ENCODE peak calls at places on chromosomes 11 and 22, in six cellular contexts. One of them, this sample, is unnamed.
A peak's percentile ranks its signal among the peaks of the same experiment; 100 is the strongest.

GRCh38 chr11:31921066-31921465 is 109.9 kb upstream of the PAX6 start:
- DNase-seq in ovary: no peak
- DNase-seq in PC-9: peak; percentile 55
- DNase-seq in sigmoid colon: no peak
- DNase-seq in psoas muscle: no peak
- DNase-seq in HCT116: no peak
- DNase-seq in this sample: no peak

GRCh38 chr11:12502950-12503579 is 125.7 kb downstream of the PARVA start:
- DNase-seq in ovary: no peak
- DNase-seq in PC-9: no peak
- DNase-seq in sigmoid colon: no peak
- DNase-seq in psoas muscle: no peak
- DNase-seq in HCT116: no peak
- DNase-seq in this sample: no peak

GRCh38 chr22:43500792-43501785 is 89.3 kb downstream of the MPPED1 start:
- DNase-seq in ovary: no peak
- DNase-seq in PC-9: no peak
- DNase-seq in sigmoid colon: no peak
- DNase-seq in psoas muscle: no peak
- DNase-seq in HCT116: no peak
- DNase-seq in this sample: no peak

GRCh38 chr11:44316388-44317240 is 6.7 kb upstream of the ALX4 start:
- DNase-seq in ovary: no peak
- DNase-seq in PC-9: no peak
- DNase-seq in sigmoid colon: no peak
- DNase-seq in psoas muscle: no peak
- DNase-seq in HCT116: no peak
- DNase-seq in this sample: no peak

GRCh38 chr22:26477341-26477731 is 6.2 kb downstream of the HPS4 start:
- DNase-seq in ovary: no peak
- DNase-seq in PC-9: no peak
- DNase-seq in sigmoid colon: no peak
- DNase-seq in psoas muscle: no peak
- DNase-seq in HCT116: no peak
- DNase-seq in this sample: no peak

GRCh38 chr22:47591709-47592108 is 829.3 kb downstream of the TBC1D22A start:
- DNase-seq in ovary: no peak
- DNase-seq in PC-9: no peak
- DNase-seq in sigmoid colon: peak; percentile 24
- DNase-seq in psoas muscle: peak; percentile 7
- DNase-seq in HCT116: no peak
- DNase-seq in this sample: no peak

GRCh38 chr11:19889531-19889930 is 176.9 kb downstream of the NAV2 start:
- DNase-seq in ovary: no peak
- DNase-seq in PC-9: no peak
- DNase-seq in sigmoid colon: no peak
- DNase-seq in psoas muscle: no peak
- DNase-seq in HCT116: no peak
- DNase-seq in this sample: no peak

GRCh38 chr11:65353900-65354264 is 669 bp upstream of the TIGD3 start:
- DNase-seq in ovary: peak; percentile 46
- DNase-seq in PC-9: no peak
- DNase-seq in sigmoid colon: no peak
- DNase-seq in psoas muscle: no peak
- DNase-seq in HCT116: no peak
- DNase-seq in this sample: no peak

GRCh38 chr11:119531623-119532022 is 108.7 kb upstream of the THY1 start:
- DNase-seq in ovary: no peak
- DNase-seq in PC-9: no peak
- DNase-seq in sigmoid colon: peak; percentile 34
- DNase-seq in psoas muscle: no peak
- DNase-seq in HCT116: no peak
- DNase-seq in this sample: no peak

GRCh38 chr22:49396817-49397216 is 430.9 kb downstream of the BRD1 start:
- DNase-seq in ovary: no peak
- DNase-seq in PC-9: no peak
- DNase-seq in sigmoid colon: no peak
- DNase-seq in psoas muscle: no peak
- DNase-seq in HCT116: no peak
- DNase-seq in this sample: no peak

GRCh38 chr11:2825261-2825885 is 60.2 kb downstream of the CDKN1C start:
- DNase-seq in ovary: peak; percentile 83
- DNase-seq in PC-9: peak; percentile 74
- DNase-seq in sigmoid colon: peak; percentile 97
- DNase-seq in psoas muscle: peak; percentile 93
- DNase-seq in HCT116: no peak
- DNase-seq in this sample: no peak

GRCh38 chr11:78419327-78419726 is 1.7 kb upstream of the GAB2 start:
- DNase-seq in ovary: peak; percentile 81
- DNase-seq in PC-9: peak; percentile 45
- DNase-seq in sigmoid colon: peak; percentile 86
- DNase-seq in psoas muscle: peak; percentile 63
- DNase-seq in HCT116: no peak
- DNase-seq in this sample: no peak

GRCh38 chr11:75775056-75775455 is 6.5 kb downstream of the DGAT2 start:
- DNase-seq in ovary: no peak
- DNase-seq in PC-9: no peak
- DNase-seq in sigmoid colon: peak; percentile 32
- DNase-seq in psoas muscle: no peak
- DNase-seq in HCT116: no peak
- DNase-seq in this sample: peak; percentile 1

GRCh38 chr11:64285885-64286800 is 495 bp downstream of the GPR137 start:
- DNase-seq in ovary: peak; percentile 42
- DNase-seq in PC-9: no peak
- DNase-seq in sigmoid colon: no peak
- DNase-seq in psoas muscle: peak; percentile 69
- DNase-seq in HCT116: no peak
- DNase-seq in this sample: no peak

GRCh38 chr11:128291043-128291442 is 296.3 kb downstream of the ETS1 start:
- DNase-seq in ovary: no peak
- DNase-seq in PC-9: no peak
- DNase-seq in sigmoid colon: no peak
- DNase-seq in psoas muscle: no peak
- DNase-seq in HCT116: no peak
- DNase-seq in this sample: no peak

GRCh38 chr11:24198458-24198857 is 298.4 kb upstream of the LUZP2 start:
- DNase-seq in ovary: no peak
- DNase-seq in PC-9: no peak
- DNase-seq in sigmoid colon: no peak
- DNase-seq in psoas muscle: no peak
- DNase-seq in HCT116: no peak
- DNase-seq in this sample: no peak

GRCh38 chr11:13984616-13985474 is 22.3 kb downstream of the SPON1 start:
- DNase-seq in ovary: no peak
- DNase-seq in PC-9: no peak
- DNase-seq in sigmoid colon: no peak
- DNase-seq in psoas muscle: no peak
- DNase-seq in HCT116: no peak
- DNase-seq in this sample: no peak

GRCh38 chr22:45896153-45896951 is 80.6 kb downstream of the WNT7B start:
- DNase-seq in ovary: no peak
- DNase-seq in PC-9: peak; percentile 84
- DNase-seq in sigmoid colon: no peak
- DNase-seq in psoas muscle: peak; percentile 36
- DNase-seq in HCT116: no peak
- DNase-seq in this sample: peak; percentile 74

GRCh38 chr11:68146704-68147474 is 25.7 kb upstream of the CHKA start:
- DNase-seq in ovary: no peak
- DNase-seq in PC-9: peak; percentile 96
- DNase-seq in sigmoid colon: no peak
- DNase-seq in psoas muscle: no peak
- DNase-seq in HCT116: no peak
- DNase-seq in this sample: peak; percentile 65

GRCh38 chr11:78961186-78961782 is 386.6 kb upstream of the NARS2 start:
- DNase-seq in ovary: no peak
- DNase-seq in PC-9: peak; percentile 59
- DNase-seq in sigmoid colon: no peak
- DNase-seq in psoas muscle: no peak
- DNase-seq in HCT116: peak; percentile 15
- DNase-seq in this sample: peak; percentile 46

GRCh38 chr11:1303196-1303821 is 6.1 kb downstream of the TOLLIP start:
- DNase-seq in ovary: no peak
- DNase-seq in PC-9: peak; percentile 89
- DNase-seq in sigmoid colon: no peak
- DNase-seq in psoas muscle: no peak
- DNase-seq in HCT116: no peak
- DNase-seq in this sample: no peak

GRCh38 chr11:121127809-121128208 is 26.8 kb downstream of the TECTA start:
- DNase-seq in ovary: no peak
- DNase-seq in PC-9: no peak
- DNase-seq in sigmoid colon: no peak
- DNase-seq in psoas muscle: no peak
- DNase-seq in HCT116: no peak
- DNase-seq in this sample: no peak

GRCh38 chr11:71996517-71996916 is 2.2 kb upstream of the IL18BP start:
- DNase-seq in ovary: no peak
- DNase-seq in PC-9: no peak
- DNase-seq in sigmoid colon: no peak
- DNase-seq in psoas muscle: no peak
- DNase-seq in HCT116: no peak
- DNase-seq in this sample: no peak

GRCh38 chr11:71998061-71998460 is 648 bp upstream of the IL18BP start:
- DNase-seq in ovary: no peak
- DNase-seq in PC-9: no peak
- DNase-seq in sigmoid colon: no peak
- DNase-seq in psoas muscle: no peak
- DNase-seq in HCT116: no peak
- DNase-seq in this sample: no peak

GRCh38 chr11:71998649-71999310 is at the start of gene IL18BP:
- DNase-seq in ovary: no peak
- DNase-seq in PC-9: no peak
- DNase-seq in sigmoid colon: peak; percentile 68
- DNase-seq in psoas muscle: no peak
- DNase-seq in HCT116: no peak
- DNase-seq in this sample: no peak

GRCh38 chr11:71996946-71997345 is 1.8 kb upstream of the IL18BP start:
- DNase-seq in ovary: no peak
- DNase-seq in PC-9: no peak
- DNase-seq in sigmoid colon: peak; percentile 68
- DNase-seq in psoas muscle: peak; percentile 78
- DNase-seq in HCT116: no peak
- DNase-seq in this sample: no peak

DNA sequence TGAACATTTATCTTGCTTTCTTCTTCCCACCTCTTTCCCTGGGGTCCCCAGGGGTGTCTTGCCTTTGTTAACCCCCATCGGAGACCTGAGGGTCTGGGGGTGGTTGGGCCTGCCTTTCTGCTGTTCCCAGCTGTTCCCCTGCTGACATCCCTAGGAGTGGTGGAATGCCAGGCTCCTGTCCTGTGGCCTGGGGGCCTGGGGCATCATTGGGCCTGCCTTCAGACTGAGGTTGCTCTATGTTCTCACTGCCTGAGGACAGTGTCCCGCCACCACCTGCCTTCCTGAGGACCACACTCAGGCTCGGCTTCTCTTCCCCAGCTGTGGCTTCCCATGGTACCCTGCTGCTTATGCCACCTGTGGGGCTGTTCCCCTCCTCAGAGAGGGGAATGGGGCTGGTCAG is 1.1 kb upstream of the IL18BP start:
- DNase-seq in ovary: no peak
- DNase-seq in PC-9: no peak
- DNase-seq in sigmoid colon: no peak
- DNase-seq in psoas muscle: no peak
- DNase-seq in HCT116: no peak
- DNase-seq in this sample: no peak
- H3K36me3 ChIP-seq in ovary: no peaks in the 10 kb centered on the region
- H3K36me3 ChIP-seq in PC-9: no peaks in the 10 kb centered on the region
- H3K36me3 ChIP-seq in sigmoid colon: peaks cover 5% of the 10 kb centered on the region
- H3K36me3 ChIP-seq in psoas muscle: peaks cover 38% of the 10 kb centered on the region
- H3K36me3 ChIP-seq in HCT116: no peaks in the 10 kb centered on the region
- H3K36me3 ChIP-seq in this sample: peaks cover 13% of the 10 kb centered on the region

DNA sequence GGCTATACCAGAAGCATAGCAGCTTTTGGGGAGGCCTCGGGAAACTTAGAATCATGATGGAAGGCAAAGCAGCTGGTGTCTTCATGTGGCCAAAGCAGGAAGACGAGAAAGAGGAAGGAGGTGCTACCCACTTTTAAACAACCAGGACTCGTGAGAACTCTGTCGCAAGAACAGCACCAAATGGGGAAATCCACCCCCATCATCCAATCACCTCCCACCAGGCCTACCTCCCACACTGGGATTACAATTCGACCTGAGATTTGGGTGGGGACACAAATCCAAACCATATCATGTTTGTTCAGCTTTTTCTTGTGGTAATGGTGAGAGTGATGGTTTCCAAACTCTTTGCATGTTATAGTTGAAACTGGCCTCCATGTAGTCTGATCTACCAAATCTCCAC is 32.5 kb upstream of the OR10D3 start:
- DNase-seq in ovary: no peak
- DNase-seq in PC-9: no peak
- DNase-seq in sigmoid colon: no peak
- DNase-seq in psoas muscle: no peak
- DNase-seq in HCT116: no peak
- DNase-seq in this sample: no peak
- TF ChIP-seq CTCF in ovary: no peak
- TF ChIP-seq CTCF in PC-9: no peak
- TF ChIP-seq CTCF in sigmoid colon: no peak
- TF ChIP-seq CTCF in psoas muscle: no peak
- TF ChIP-seq CTCF in HCT116: no peak
- TF ChIP-seq CTCF in this sample: no peak

DNA sequence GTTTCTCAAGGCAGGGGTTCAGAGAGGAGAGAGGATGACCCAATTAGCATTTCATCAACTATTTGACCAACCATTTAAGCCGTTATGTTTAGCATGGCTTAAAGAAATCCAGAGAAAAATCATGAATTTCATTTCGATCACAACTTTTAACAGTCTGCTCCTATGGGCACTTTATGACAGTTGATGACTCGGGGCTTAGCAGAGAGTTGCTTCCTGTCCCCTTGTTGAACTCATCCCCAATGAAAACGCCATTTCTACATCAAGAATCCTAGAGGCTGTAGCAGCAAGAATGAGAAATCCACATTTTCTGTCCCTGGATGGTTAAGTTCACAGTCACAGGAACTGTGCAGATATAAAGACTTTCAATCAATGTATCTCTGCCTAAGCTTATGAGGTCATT is 81.2 kb downstream of the BDNF start:
- DNase-seq in ovary: no peak
- DNase-seq in PC-9: no peak
- DNase-seq in sigmoid colon: no peak
- DNase-seq in psoas muscle: no peak
- DNase-seq in HCT116: no peak
- DNase-seq in this sample: no peak
- H3K36me3 ChIP-seq in ovary: no peaks in the 10 kb centered on the region
- H3K36me3 ChIP-seq in PC-9: no peaks in the 10 kb centered on the region
- H3K36me3 ChIP-seq in sigmoid colon: no peaks in the 10 kb centered on the region
- H3K36me3 ChIP-seq in psoas muscle: no peaks in the 10 kb centered on the region
- H3K36me3 ChIP-seq in HCT116: no peaks in the 10 kb centered on the region
- H3K36me3 ChIP-seq in this sample: no peaks in the 10 kb centered on the region

GRCh38 chr11:36791957-36792356 is 193.9 kb upstream of the RAG2 start:
- DNase-seq in ovary: no peak
- DNase-seq in PC-9: no peak
- DNase-seq in sigmoid colon: no peak
- DNase-seq in psoas muscle: no peak
- DNase-seq in HCT116: no peak
- DNase-seq in this sample: no peak

GRCh38 chr11:36790450-36790849 is 192.4 kb upstream of the RAG2 start:
- DNase-seq in ovary: no peak
- DNase-seq in PC-9: no peak
- DNase-seq in sigmoid colon: no peak
- DNase-seq in psoas muscle: no peak
- DNase-seq in HCT116: no peak
- DNase-seq in this sample: no peak

GRCh38 chr11:36792870-36793541 is 195.0 kb upstream of the RAG2 start:
- DNase-seq in ovary: no peak
- DNase-seq in PC-9: no peak
- DNase-seq in sigmoid colon: no peak
- DNase-seq in psoas muscle: no peak
- DNase-seq in HCT116: no peak
- DNase-seq in this sample: no peak

GRCh38 chr11:36793542-36793926 is 195.5 kb upstream of the RAG2 start:
- DNase-seq in ovary: no peak
- DNase-seq in PC-9: no peak
- DNase-seq in sigmoid colon: no peak
- DNase-seq in psoas muscle: no peak
- DNase-seq in HCT116: no peak
- DNase-seq in this sample: no peak
- TF ChIP-seq CTCF in ovary: no peak
- TF ChIP-seq CTCF in PC-9: no peak
- TF ChIP-seq CTCF in sigmoid colon: no peak
- TF ChIP-seq CTCF in psoas muscle: no peak
- TF ChIP-seq CTCF in HCT116: no peak
- TF ChIP-seq CTCF in this sample: peak; percentile 26

This sample was measured in BE2C.